ENCODE peak calls at places on chromosome 13, in five cellular contexts. O is H1, X is neuronal stem cell, K is mesenchymal stem cell, Q is trophoblast cell. J is an unnamed sample.

GRCh38 chr13:67308004-67308772 is 78.1 kb upstream of the PCDH9 start:
- DNase-seq in Q (no peak), K (no peak), O (no peak), X (no peak), J (no peak)

GRCh38 chr13:97256343-97256783 is 34.2 kb downstream of the MBNL2 start:
- DNase-seq in Q (peak), K (peak), X (no peak), O (no peak), J (no peak)

GRCh38 chr13:33694546-33694945 is 123.4 kb upstream of the RFC3 start:
- DNase-seq in O (no peak), X (no peak), K (no peak), Q (no peak), J (no peak)

GRCh38 chr13:34076943-34077703 is 259.2 kb downstream of the RFC3 start:
- DNase-seq in X (no peak), O (no peak), Q (no peak), K (peak), J (no peak)

GRCh38 chr13:23681253-23681652 is 111.0 kb downstream of the TNFRSF19 start:
- DNase-seq in O (no peak), Q (no peak), X (no peak), K (peak), J (no peak)

GRCh38 chr13:23870356-23871146 is 18.6 kb downstream of the MIPEP start:
- DNase-seq in K (no peak), Q (no peak), X (no peak), O (no peak), J (no peak)

GRCh38 chr13:112685856-112686255 is 4.0 kb upstream of the ATP11A start:
- DNase-seq in Q (peak), O (no peak), X (no peak), K (no peak), J (peak)

GRCh38 chr13:101618440-101619187 is 166.1 kb downstream of the ITGBL1 start:
- DNase-seq in O (no peak), X (no peak), Q (no peak), K (no peak), J (no peak)

GRCh38 chr13:30551194-30551593 is 66.5 kb upstream of the USPL1 start:
- DNase-seq in O (no peak), Q (no peak), X (no peak), K (peak), J (no peak)

GRCh38 chr13:111117961-111118360 is 2.9 kb downstream of the ARHGEF7 start:
- DNase-seq in Q (no peak), K (no peak), O (no peak), X (no peak), J (no peak)

GRCh38 chr13:43203781-43204180 is 180.4 kb downstream of the DNAJC15 start:
- DNase-seq in Q (no peak), O (no peak), X (no peak), K (no peak), J (no peak)

GRCh38 chr13:113584870-113585671 is 518 bp downstream of the TFDP1 start:
- DNase-seq in X (no peak), O (peak), K (no peak), Q (no peak), J (peak)

DNA sequence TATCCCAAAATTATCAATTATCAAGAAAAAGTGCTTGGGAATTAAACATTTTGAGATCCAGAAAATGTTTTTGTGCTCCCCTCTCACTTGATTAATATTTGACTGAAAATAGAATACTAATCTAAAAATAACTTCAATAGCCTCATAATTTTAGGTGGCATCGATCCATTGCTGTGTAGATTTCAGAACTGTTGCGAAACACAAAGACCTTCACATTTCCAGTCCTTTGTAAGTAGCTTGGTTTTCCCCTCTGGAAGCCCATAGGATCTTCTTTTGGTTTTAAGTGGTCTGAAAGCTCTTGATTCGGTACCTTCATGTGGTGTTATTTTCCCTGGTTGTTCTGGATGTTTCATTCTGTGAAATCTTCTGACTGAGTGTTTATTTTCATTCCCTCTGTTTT is 176.5 kb downstream of the NUFIP1 start:
- DNase-seq in X (no peak), Q (no peak), O (no peak), K (no peak), J (no peak)
- H2BK12ac ChIP-seq in X (no peak), Q (no peak), O (no peak), K (no peak), J (no peak)

DNA sequence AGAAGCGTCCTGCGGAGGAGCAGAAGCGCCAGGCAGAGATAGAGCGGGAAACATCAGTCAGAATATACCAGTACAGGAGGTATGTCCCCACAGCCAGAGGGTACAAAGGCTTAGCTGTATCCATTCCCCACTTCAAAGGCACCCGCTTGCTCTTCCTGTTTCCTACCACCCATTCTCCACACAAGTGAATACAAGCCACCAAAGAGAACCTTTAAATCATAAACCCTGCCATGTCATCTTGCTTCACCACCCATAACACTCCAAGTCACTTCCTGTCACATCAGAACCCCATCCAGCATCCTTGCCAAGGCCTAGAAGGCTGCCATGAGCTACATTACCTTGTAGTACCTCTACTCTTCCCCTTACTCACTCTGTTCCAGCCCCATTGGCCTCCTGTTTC is 205.8 kb downstream of the LMO7 start:
- DNase-seq in K (no peak), Q (no peak), O (no peak), X (no peak), J (no peak)
- H2BK12ac ChIP-seq in K (no peak), Q (no peak), O (no peak), X (no peak), J (no peak)

GRCh38 chr13:37709318-37709717 is 110.8 kb upstream of the POSTN start:
- DNase-seq in O (no peak), K (no peak), X (no peak), Q (no peak), J (no peak)
- H2BK12ac ChIP-seq in O (no peak), K (no peak), X (no peak), Q (no peak), J (no peak)

GRCh38 chr13:27396252-27396846 is 28.1 kb upstream of the GTF3A start:
- DNase-seq in O (no peak), K (no peak), X (no peak), Q (no peak), J (no peak)

GRCh38 chr13:27389891-27390290 is 34.5 kb upstream of the GTF3A start:
- DNase-seq in X (no peak), K (no peak), Q (no peak), O (no peak), J (no peak)

GRCh38 chr13:27393101-27393500 is 31.3 kb upstream of the GTF3A start:
- DNase-seq in Q (no peak), O (no peak), K (no peak), X (no peak), J (no peak)

DNA sequence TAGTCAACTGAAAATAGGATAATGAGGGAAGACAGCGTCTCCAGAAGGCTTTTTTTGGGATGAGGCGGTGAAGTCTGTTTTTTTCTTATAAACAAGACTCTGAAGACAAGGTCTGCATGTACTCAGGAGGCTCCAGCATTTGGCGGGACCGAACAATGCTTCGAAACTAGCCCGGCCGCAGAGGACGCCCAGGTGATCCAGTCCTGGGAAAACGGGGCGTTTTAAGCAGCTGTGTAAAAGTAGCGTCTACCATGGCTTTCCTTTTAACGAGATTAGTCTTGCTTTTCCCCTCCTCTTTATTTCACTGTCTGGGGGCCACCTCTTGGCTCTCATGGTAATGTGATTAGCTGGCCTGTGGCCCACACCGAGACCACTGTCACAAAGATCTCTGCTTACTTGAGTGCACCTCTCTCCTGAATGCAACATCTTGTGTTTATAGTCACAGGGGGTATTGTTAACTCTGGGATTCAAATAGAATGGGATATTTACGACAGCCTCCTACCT is 29.4 kb upstream of the GTF3A start:
- DNase-seq in K (no peak), Q (no peak), O (no peak), X (no peak), J (no peak)
- H2BK12ac ChIP-seq in K (no peak), Q (no peak), O (no peak), X (no peak), J (no peak)

GRCh38 chr13:100436099-100436498 is 152.5 kb downstream of the GGACT start:
- DNase-seq in Q (no peak), X (no peak), O (no peak), K (no peak), J (no peak)

GRCh38 chr13:100440756-100441421 is 147.7 kb downstream of the GGACT start:
- DNase-seq in Q (no peak), O (no peak), X (no peak), K (peak), J (no peak)

GRCh38 chr13:100434010-100434763 is 154.4 kb downstream of the GGACT start:
- DNase-seq in O (no peak), Q (no peak), K (peak), X (no peak), J (no peak)

GRCh38 chr13:100439247-100439955 is 149.2 kb downstream of the GGACT start:
- DNase-seq in X (peak), K (no peak), Q (no peak), O (no peak), J (peak)

DNA sequence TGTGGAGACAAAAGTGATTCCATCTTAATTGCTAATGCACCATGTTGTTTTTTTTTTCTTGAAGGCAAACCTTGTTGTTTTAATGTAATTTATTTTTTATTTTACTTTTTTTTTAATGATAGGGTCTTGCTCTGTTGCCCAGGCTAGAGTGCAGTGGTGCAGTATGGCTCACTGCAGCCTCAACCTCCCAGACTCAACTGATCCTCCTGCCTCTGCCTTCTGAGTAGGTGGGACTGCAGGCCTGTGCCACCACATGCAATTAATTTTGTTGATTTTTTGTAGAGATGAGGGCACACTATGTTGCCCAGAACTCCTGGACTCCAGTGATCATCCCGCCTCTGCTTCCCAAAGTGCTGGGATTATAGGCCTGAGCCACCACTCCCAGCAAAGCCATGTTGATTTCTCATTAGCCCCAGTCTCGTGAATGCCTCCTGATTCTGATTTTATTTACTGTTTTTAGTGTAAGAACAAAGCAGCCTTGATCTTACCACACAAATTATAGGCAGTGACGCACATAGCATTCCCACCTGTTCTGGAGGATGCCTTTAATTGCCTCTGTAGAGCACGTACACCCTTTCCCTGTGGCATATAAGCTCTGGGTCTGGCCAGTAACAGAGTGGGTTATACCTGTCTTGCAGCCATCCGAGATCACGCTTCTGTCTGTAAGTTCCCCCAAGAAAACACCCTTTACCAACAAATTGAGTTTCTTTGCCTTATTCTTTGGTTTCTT is 150.4 kb downstream of the GGACT start:
- DNase-seq in O (no peak), X (no peak), Q (no peak), K (no peak), J (no peak)
- H2BK12ac ChIP-seq in O (peak), X (peak), Q (no peak), K (no peak), J (peak)

GRCh38 chr13:65095118-65095517 is 2135.0 kb downstream of the PCDH9 start:
- DNase-seq in K (no peak), Q (no peak), X (no peak), O (no peak), J (no peak)
- H2BK12ac ChIP-seq in K (no peak), Q (no peak), X (no peak), O (no peak), J (no peak)